ENCODE peak calls at places on chromosomes 2 and 18, in five cellular contexts. One of them, this sample, is unnamed.

GRCh38 chr2:25615395-25615794 is 58.0 kb downstream of the DTNB start:
- DNase-seq in right cardiac atrium: no peak
- DNase-seq in PC-9: no peak
- DNase-seq in tibial artery: no peak
- DNase-seq in neural progenitor cell: peak
- DNase-seq in this sample: no peak

GRCh38 chr2:234863043-234863934 is 88.5 kb upstream of the SH3BP4 start:
- DNase-seq in tibial artery: no peak
- DNase-seq in PC-9: no peak
- DNase-seq in neural progenitor cell: no peak
- DNase-seq in right cardiac atrium: peak
- DNase-seq in this sample: peak

GRCh38 chr2:64404002-64404731 is 49.8 kb upstream of the LGALSL start:
- DNase-seq in right cardiac atrium: peak
- DNase-seq in neural progenitor cell: peak
- DNase-seq in PC-9: no peak
- DNase-seq in tibial artery: peak
- DNase-seq in this sample: peak

GRCh38 chr18:36075862-36076587 is 8.7 kb upstream of the RPRD1A start:
- DNase-seq in tibial artery: no peak
- DNase-seq in PC-9: peak
- DNase-seq in neural progenitor cell: no peak
- DNase-seq in right cardiac atrium: no peak
- DNase-seq in this sample: peak

GRCh38 chr2:74262681-74263080 is 64.3 kb downstream of the MTHFD2 start:
- DNase-seq in neural progenitor cell: no peak
- DNase-seq in tibial artery: no peak
- DNase-seq in PC-9: no peak
- DNase-seq in right cardiac atrium: no peak
- DNase-seq in this sample: no peak

GRCh38 chr2:96146881-96147592 is 1.8 kb upstream of the DUSP2 start:
- DNase-seq in tibial artery: no peak
- DNase-seq in PC-9: no peak
- DNase-seq in right cardiac atrium: no peak
- DNase-seq in neural progenitor cell: no peak
- DNase-seq in this sample: no peak

GRCh38 chr18:864872-865273 is 39.8 kb upstream of the ADCYAP1 start:
- DNase-seq in tibial artery: peak
- DNase-seq in right cardiac atrium: peak
- DNase-seq in neural progenitor cell: peak
- DNase-seq in PC-9: peak
- DNase-seq in this sample: peak

GRCh38 chr18:22066083-22066485 is 103.3 kb upstream of the GATA6 start:
- DNase-seq in neural progenitor cell: no peak
- DNase-seq in right cardiac atrium: no peak
- DNase-seq in tibial artery: no peak
- DNase-seq in PC-9: peak
- DNase-seq in this sample: no peak

GRCh38 chr2:128301501-128301966 is 17.1 kb downstream of the HS6ST1 start:
- DNase-seq in tibial artery: no peak
- DNase-seq in right cardiac atrium: peak
- DNase-seq in PC-9: no peak
- DNase-seq in neural progenitor cell: no peak
- DNase-seq in this sample: peak

GRCh38 chr18:73688851-73689659 is 458.6 kb downstream of the FBXO15 start:
- DNase-seq in tibial artery: no peak
- DNase-seq in neural progenitor cell: peak
- DNase-seq in right cardiac atrium: no peak
- DNase-seq in PC-9: peak
- DNase-seq in this sample: peak

GRCh38 chr18:23189099-23189498 is 53.8 kb downstream of the CABLES1 start:
- DNase-seq in neural progenitor cell: no peak
- DNase-seq in PC-9: no peak
- DNase-seq in right cardiac atrium: no peak
- DNase-seq in tibial artery: no peak
- DNase-seq in this sample: no peak

GRCh38 chr2:159788218-159788617 is 9.8 kb downstream of the CD302 start:
- DNase-seq in tibial artery: no peak
- DNase-seq in neural progenitor cell: no peak
- DNase-seq in PC-9: peak
- DNase-seq in right cardiac atrium: no peak
- DNase-seq in this sample: no peak

GRCh38 chr2:128967666-128968065 is 649.0 kb upstream of the HS6ST1 start:
- DNase-seq in tibial artery: no peak
- DNase-seq in right cardiac atrium: no peak
- DNase-seq in neural progenitor cell: no peak
- DNase-seq in PC-9: no peak
- DNase-seq in this sample: no peak

GRCh38 chr18:74171910-74172606 is 23.7 kb downstream of the TIMM21 start:
- DNase-seq in neural progenitor cell: no peak
- DNase-seq in tibial artery: no peak
- DNase-seq in PC-9: no peak
- DNase-seq in right cardiac atrium: no peak
- DNase-seq in this sample: peak

GRCh38 chr2:68436270-68436669 is 30.8 kb downstream of the FBXO48 start:
- DNase-seq in right cardiac atrium: no peak
- DNase-seq in PC-9: no peak
- DNase-seq in tibial artery: no peak
- DNase-seq in neural progenitor cell: no peak
- DNase-seq in this sample: peak

GRCh38 chr2:168904358-168904757 is 3.3 kb downstream of the G6PC2 start:
- DNase-seq in right cardiac atrium: no peak
- DNase-seq in PC-9: no peak
- DNase-seq in tibial artery: no peak
- DNase-seq in neural progenitor cell: no peak
- DNase-seq in this sample: no peak

GRCh38 chr2:74566423-74567085 is 12.0 kb downstream of the DOK1 start:
- DNase-seq in neural progenitor cell: no peak
- DNase-seq in tibial artery: no peak
- DNase-seq in right cardiac atrium: no peak
- DNase-seq in PC-9: peak
- DNase-seq in this sample: peak

GRCh38 chr2:134818321-134818720 is 20.1 kb upstream of the ACMSD start:
- DNase-seq in neural progenitor cell: no peak
- DNase-seq in right cardiac atrium: no peak
- DNase-seq in tibial artery: no peak
- DNase-seq in PC-9: peak
- DNase-seq in this sample: no peak

GRCh38 chr2:83069724-83070123 is 1389.4 kb downstream of the SUCLG1 start:
- DNase-seq in neural progenitor cell: no peak
- DNase-seq in tibial artery: no peak
- DNase-seq in right cardiac atrium: no peak
- DNase-seq in PC-9: no peak
- DNase-seq in this sample: peak

GRCh38 chr18:36934884-36935283 is 106.0 kb downstream of the KIAA1328 start:
- DNase-seq in tibial artery: no peak
- DNase-seq in PC-9: no peak
- DNase-seq in neural progenitor cell: no peak
- DNase-seq in right cardiac atrium: no peak
- DNase-seq in this sample: peak

GRCh38 chr2:163155279-163155883 is 316.8 kb upstream of the KCNH7 start:
- DNase-seq in right cardiac atrium: no peak
- DNase-seq in tibial artery: no peak
- DNase-seq in PC-9: peak
- DNase-seq in neural progenitor cell: peak
- DNase-seq in this sample: peak

GRCh38 chr2:13006829-13007715 is 290.3 kb downstream of the TRIB2 start:
- DNase-seq in neural progenitor cell: peak
- DNase-seq in PC-9: peak
- DNase-seq in right cardiac atrium: peak
- DNase-seq in tibial artery: peak
- DNase-seq in this sample: peak

GRCh38 chr18:6650063-6650462 is 79.5 kb upstream of the ARHGAP28 start:
- DNase-seq in tibial artery: no peak
- DNase-seq in right cardiac atrium: no peak
- DNase-seq in PC-9: no peak
- DNase-seq in neural progenitor cell: no peak
- DNase-seq in this sample: no peak

GRCh38 chr18:76572517-76573247 is 77.6 kb upstream of the ZNF516 start:
- DNase-seq in neural progenitor cell: no peak
- DNase-seq in tibial artery: no peak
- DNase-seq in PC-9: no peak
- DNase-seq in right cardiac atrium: no peak
- DNase-seq in this sample: peak

GRCh38 chr2:195318440-195319111 is 338.4 kb upstream of the SLC39A10 start:
- DNase-seq in right cardiac atrium: peak
- DNase-seq in PC-9: peak
- DNase-seq in neural progenitor cell: peak
- DNase-seq in tibial artery: no peak
- DNase-seq in this sample: peak

GRCh38 chr18:70468861-70469570 is 180.2 kb downstream of the SOCS6 start:
- DNase-seq in tibial artery: no peak
- DNase-seq in right cardiac atrium: no peak
- DNase-seq in neural progenitor cell: no peak
- DNase-seq in PC-9: no peak
- DNase-seq in this sample: no peak

GRCh38 chr2:20168727-20169696 is 55.9 kb downstream of the SDC1 start:
- DNase-seq in tibial artery: no peak
- DNase-seq in neural progenitor cell: no peak
- DNase-seq in right cardiac atrium: no peak
- DNase-seq in PC-9: no peak
- DNase-seq in this sample: no peak

GRCh38 chr2:227474406-227474805 is 2.5 kb downstream of the AGFG1 start:
- DNase-seq in neural progenitor cell: no peak
- DNase-seq in right cardiac atrium: no peak
- DNase-seq in PC-9: peak
- DNase-seq in tibial artery: no peak
- DNase-seq in this sample: no peak

GRCh38 chr2:134154269-134154668 is 99.6 kb upstream of the MGAT5 start:
- DNase-seq in right cardiac atrium: peak
- DNase-seq in PC-9: no peak
- DNase-seq in neural progenitor cell: no peak
- DNase-seq in tibial artery: peak
- DNase-seq in this sample: no peak

GRCh38 chr2:217404236-217404760 is 544.4 kb upstream of the TNP1 start:
- DNase-seq in tibial artery: no peak
- DNase-seq in right cardiac atrium: no peak
- DNase-seq in neural progenitor cell: no peak
- DNase-seq in PC-9: no peak
- DNase-seq in this sample: no peak

GRCh38 chr2:229417906-229418305 is 146.8 kb upstream of the PID1 start:
- DNase-seq in right cardiac atrium: no peak
- DNase-seq in PC-9: no peak
- DNase-seq in neural progenitor cell: peak
- DNase-seq in tibial artery: no peak
- DNase-seq in this sample: no peak

GRCh38 chr2:148875387-148876051 is 492 bp downstream of the KIF5C start:
- DNase-seq in right cardiac atrium: no peak
- DNase-seq in neural progenitor cell: no peak
- DNase-seq in tibial artery: no peak
- DNase-seq in PC-9: no peak
- DNase-seq in this sample: no peak
- H3K4me3 ChIP-seq in right cardiac atrium: peak
- H3K4me3 ChIP-seq in neural progenitor cell: peak
- H3K4me3 ChIP-seq in tibial artery: peak
- H3K4me3 ChIP-seq in PC-9: no peak
- H3K4me3 ChIP-seq in this sample: no peak

GRCh38 chr2:117618607-117619006 is 195.9 kb upstream of the DDX18 start:
- DNase-seq in neural progenitor cell: no peak
- DNase-seq in right cardiac atrium: no peak
- DNase-seq in PC-9: no peak
- DNase-seq in tibial artery: no peak
- DNase-seq in this sample: no peak

DNA sequence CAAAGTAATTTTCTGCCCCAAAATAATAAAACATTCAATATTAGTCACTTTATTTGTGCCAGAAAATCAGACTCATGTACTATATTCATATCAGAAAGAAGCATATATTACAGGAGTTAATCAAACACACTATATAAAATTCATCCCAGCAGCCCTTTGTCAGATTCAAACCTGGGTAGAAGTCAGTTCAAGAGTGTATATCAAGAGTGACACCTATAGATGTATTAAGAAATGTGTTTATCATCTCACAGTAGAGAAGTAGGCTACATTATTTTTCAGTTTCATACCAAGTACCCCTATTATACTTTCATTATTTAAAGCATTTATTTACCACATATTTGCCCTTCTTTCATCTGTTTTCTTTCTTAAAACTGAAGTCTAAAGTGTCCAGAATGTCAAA is 193.2 kb upstream of the DDX18 start:
- DNase-seq in PC-9: peak
- DNase-seq in neural progenitor cell: no peak
- DNase-seq in tibial artery: no peak
- DNase-seq in right cardiac atrium: no peak
- DNase-seq in this sample: no peak
- H3K4me3 ChIP-seq in PC-9: no peak
- H3K4me3 ChIP-seq in neural progenitor cell: peak
- H3K4me3 ChIP-seq in tibial artery: no peak
- H3K4me3 ChIP-seq in right cardiac atrium: no peak
- H3K4me3 ChIP-seq in this sample: no peak

GRCh38 chr18:52343138-52343537 is 3.1 kb downstream of the DCC start:
- DNase-seq in right cardiac atrium: no peak
- DNase-seq in tibial artery: no peak
- DNase-seq in neural progenitor cell: peak
- DNase-seq in PC-9: no peak
- DNase-seq in this sample: peak

GRCh38 chr18:52337286-52337685 is 2.7 kb upstream of the DCC start:
- DNase-seq in right cardiac atrium: no peak
- DNase-seq in PC-9: no peak
- DNase-seq in neural progenitor cell: no peak
- DNase-seq in tibial artery: no peak
- DNase-seq in this sample: peak

GRCh38 chr18:52340466-52341378 is 725 bp downstream of the DCC start:
- DNase-seq in right cardiac atrium: no peak
- DNase-seq in neural progenitor cell: peak
- DNase-seq in tibial artery: no peak
- DNase-seq in PC-9: no peak
- DNase-seq in this sample: peak

GRCh38 chr18:52341617-52342381 is 1.8 kb downstream of the DCC start:
- DNase-seq in right cardiac atrium: no peak
- DNase-seq in tibial artery: no peak
- DNase-seq in neural progenitor cell: peak
- DNase-seq in PC-9: no peak
- DNase-seq in this sample: peak

GRCh38 chr18:52339891-52340371 is at the start of gene DCC:
- DNase-seq in PC-9: no peak
- DNase-seq in tibial artery: no peak
- DNase-seq in right cardiac atrium: peak
- DNase-seq in neural progenitor cell: peak
- DNase-seq in this sample: peak
- H3K4me3 ChIP-seq in PC-9: no peak
- H3K4me3 ChIP-seq in tibial artery: peak
- H3K4me3 ChIP-seq in right cardiac atrium: peak
- H3K4me3 ChIP-seq in neural progenitor cell: peak
- H3K4me3 ChIP-seq in this sample: peak

DNA sequence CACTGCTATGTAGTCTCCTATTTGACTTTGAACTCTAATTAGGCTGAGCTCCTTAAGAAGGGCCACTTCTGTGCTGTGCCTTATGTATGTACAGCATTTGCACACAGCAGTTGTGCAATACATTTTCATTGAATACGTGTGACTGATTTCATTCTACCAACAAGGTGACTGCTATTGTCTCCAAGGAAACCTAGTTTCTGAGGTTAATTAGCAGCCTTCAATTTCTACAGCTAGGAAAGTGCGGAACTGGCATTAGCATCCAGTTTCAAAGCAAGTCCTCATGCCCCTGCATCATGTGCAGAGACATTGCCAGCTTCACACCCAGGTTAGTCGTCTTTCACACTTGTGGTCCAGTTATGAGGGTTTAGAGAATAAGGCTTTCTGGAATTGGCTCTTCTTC is 58.6 kb downstream of the NCK2 start:
- DNase-seq in right cardiac atrium: no peak
- DNase-seq in PC-9: no peak
- DNase-seq in neural progenitor cell: no peak
- DNase-seq in tibial artery: no peak
- DNase-seq in this sample: no peak
- H3K4me3 ChIP-seq in right cardiac atrium: no peak
- H3K4me3 ChIP-seq in PC-9: no peak
- H3K4me3 ChIP-seq in neural progenitor cell: no peak
- H3K4me3 ChIP-seq in tibial artery: no peak
- H3K4me3 ChIP-seq in this sample: no peak